ENCODE peak calls at places on chromosomes 11 and 22, in seven cellular contexts. Y is neuronal stem cell, G is H9, A is mesendoderm, R is H1, X is trophoblast cell, W is mesenchymal stem cell. Q is an unnamed sample.

GRCh38 chr11:50030193-50030592 is 2.5 kb upstream of the OR4C45 start:
- DNase-seq in Y (no peak), X (no peak), A (no peak), W (no peak), R (no peak), G (no peak), Q (no peak)

GRCh38 chr22:19859861-19860510 is 5.3 kb upstream of the GNB1L start:
- DNase-seq in X (no peak), A (no peak), W (no peak), R (no peak), Y (no peak), G (no peak), Q (no peak)

GRCh38 chr11:10205928-10206327 is 88.1 kb downstream of the SBF2 start:
- DNase-seq in Y (no peak), W (no peak), R (no peak), G (no peak), X (no peak), A (peak; percentile 42), Q (no peak)

GRCh38 chr11:47247502-47247901 is 1.1 kb downstream of the ACP2 start:
- DNase-seq in X (no peak), A (no peak), G (no peak), W (no peak), Y (no peak), R (no peak), Q (no peak)

GRCh38 chr22:19287076-19287724 is 4.3 kb downstream of the CLTCL1 start:
- DNase-seq in G (peak; percentile 44), R (no peak), X (no peak), Y (no peak), W (no peak), A (no peak), Q (peak; percentile 71)

GRCh38 chr22:46083383-46084350 is 66.7 kb upstream of the PPARA start:
- DNase-seq in X (no peak), A (no peak), Y (no peak), R (no peak), G (no peak), W (no peak), Q (no peak)

GRCh38 chr11:71212871-71213559 is 39.4 kb downstream of the SHANK2 start:
- DNase-seq in W (no peak), X (no peak), R (no peak), G (no peak), A (no peak), Y (no peak), Q (peak; percentile 18)

GRCh38 chr22:41511521-41511968 is 32.7 kb downstream of the POLR3H start:
- DNase-seq in W (no peak), Y (no peak), R (no peak), A (no peak), X (no peak), G (no peak), Q (no peak)

GRCh38 chr22:17767236-17768065 is 6.8 kb downstream of the BID start:
- DNase-seq in R (no peak), A (no peak), X (no peak), G (no peak), Y (no peak), W (no peak), Q (no peak)

GRCh38 chr11:6746626-6747025 is 25.1 kb downstream of the OR2AG2 start:
- DNase-seq in Y (no peak), W (no peak), G (no peak), R (no peak), A (no peak), X (no peak), Q (no peak)

GRCh38 chr11:7665473-7666291 is 7.6 kb downstream of the CYB5R2 start:
- DNase-seq in A (peak; percentile 70), Y (no peak), X (peak; percentile 89), G (peak; percentile 83), W (peak; percentile 58), R (no peak), Q (peak; percentile 44)

GRCh38 chr22:43883012-43883661 is 8.7 kb downstream of the PNPLA5 start:
- DNase-seq in W (peak; percentile 63), G (peak; percentile 88), R (peak; percentile 65), A (peak; percentile 93), X (peak; percentile 63), Y (peak; percentile 74), Q (peak; percentile 81)

GRCh38 chr22:45604239-45604711 is 67.4 kb upstream of the ATXN10 start:
- DNase-seq in W (no peak), A (no peak), Y (no peak), R (no peak), X (peak; percentile 36), G (no peak), Q (peak; percentile 48)

GRCh38 chr11:119701591-119702260 is 27.3 kb downstream of the NECTIN1 start:
- DNase-seq in X (peak; percentile 49), W (no peak), G (no peak), Y (no peak), R (no peak), A (no peak), Q (no peak)

GRCh38 chr11:113828186-113828585 is 47.2 kb downstream of the USP28 start:
- DNase-seq in A (no peak), W (no peak), R (no peak), X (no peak), Y (no peak), G (no peak), Q (no peak)

GRCh38 chr11:118791961-118792578 is 1.1 kb upstream of the DDX6 start:
- DNase-seq in X (no peak), R (no peak), Y (peak; percentile 20), G (peak; percentile 39), W (no peak), A (peak; percentile 62), Q (no peak)

GRCh38 chr11:68150029-68150428 is 28.8 kb upstream of the CHKA start:
- DNase-seq in X (peak; percentile 90), G (no peak), Y (no peak), W (peak; percentile 22), A (peak; percentile 60), R (peak; percentile 25), Q (peak; percentile 57)

GRCh38 chr22:37880668-37881440 is 25.2 kb upstream of the MICALL1 start:
- DNase-seq in W (peak; percentile 55), R (no peak), A (no peak), G (no peak), Y (no peak), X (no peak), Q (peak; percentile 84)

GRCh38 chr11:111429066-111429506 is 50.0 kb upstream of the POU2AF1 start:
- DNase-seq in Y (peak; percentile 15), R (no peak), A (peak; percentile 71), W (peak; percentile 34), X (peak; percentile 94), G (peak; percentile 57), Q (peak; percentile 37)

GRCh38 chr11:71286701-71287643 is 34.6 kb upstream of the SHANK2 start:
- DNase-seq in A (no peak), R (no peak), G (peak; percentile 28), Y (no peak), X (peak; percentile 58), W (peak; percentile 53), Q (peak; percentile 92)

GRCh38 chr11:102911758-102912481 is 37.1 kb upstream of the MMP12 start:
- DNase-seq in W (no peak), Y (no peak), X (no peak), R (peak; percentile 15), G (peak; percentile 49), A (peak; percentile 95), Q (no peak)

GRCh38 chr11:114819028-114819427 is 140.7 kb downstream of the NXPE2 start:
- DNase-seq in G (no peak), R (no peak), A (no peak), Y (no peak), W (no peak), X (no peak), Q (no peak)

GRCh38 chr11:118928870-118929495 is 3.3 kb upstream of the BCL9L start:
- DNase-seq in Y (no peak), W (peak; percentile 88), X (peak; percentile 64), R (no peak), G (no peak), A (peak; percentile 93), Q (peak; percentile 41)

DNA sequence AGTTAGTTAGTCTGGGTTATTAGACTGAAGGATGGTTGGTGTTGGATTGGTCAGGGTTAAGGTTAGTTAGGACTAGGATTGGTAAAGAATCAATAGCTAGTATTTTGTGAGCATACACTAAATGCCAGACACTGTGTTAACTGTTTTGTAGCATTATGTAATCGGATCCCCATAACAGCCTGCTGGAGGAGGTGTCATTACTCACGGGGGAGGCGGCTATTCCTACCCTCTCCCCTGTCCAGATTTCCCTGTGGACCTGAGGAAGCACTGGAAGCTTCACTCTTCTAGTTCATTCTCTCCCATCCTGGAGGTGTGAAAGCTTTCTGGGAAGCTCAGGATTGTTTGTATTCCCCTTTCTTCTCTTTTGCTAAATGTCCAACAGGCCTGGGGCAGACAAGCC is 40.5 kb upstream of the KCNJ11 start:
- DNase-seq in Y (no peak), G (no peak), X (no peak), A (no peak), W (no peak), R (no peak), Q (no peak)
- H3K18ac ChIP-seq in Y (no peak overlapping the region), G (no peak overlapping the region), X (no peak overlapping the region), A (no peak overlapping the region), W (no peak overlapping the region), R (no peak overlapping the region), Q (no peak overlapping the region)

DNA sequence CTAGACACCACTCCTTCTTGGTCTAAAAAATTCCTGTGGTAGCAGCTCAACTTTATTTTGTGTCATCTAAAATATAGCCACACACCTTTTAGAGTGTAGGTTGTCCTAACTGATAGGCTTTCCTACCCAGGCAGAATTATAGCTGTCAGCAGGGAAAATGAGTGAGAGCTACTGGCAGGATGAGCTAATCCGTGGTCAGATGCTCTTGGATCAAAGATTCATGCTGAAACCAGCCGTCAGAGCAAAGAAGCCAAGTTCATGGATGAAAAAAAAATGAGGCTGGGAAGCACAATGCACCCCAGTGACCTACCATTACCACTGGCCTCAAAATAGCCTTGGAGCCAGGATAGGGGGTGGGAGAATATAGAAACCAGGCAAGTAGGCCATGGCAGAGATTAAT is 113.1 kb upstream of the BLID start:
- DNase-seq in R (no peak), Y (no peak), W (no peak), A (no peak), X (no peak), G (no peak), Q (peak; percentile 61)
- H3K18ac ChIP-seq in R (no peak overlapping the region), Y (peak overlapping the region; percentile 15), W (peak overlapping the region; percentile 34), A (no peak overlapping the region), X (no peak overlapping the region), G (no peak overlapping the region), Q (peak overlapping the region; percentile 30)

DNA sequence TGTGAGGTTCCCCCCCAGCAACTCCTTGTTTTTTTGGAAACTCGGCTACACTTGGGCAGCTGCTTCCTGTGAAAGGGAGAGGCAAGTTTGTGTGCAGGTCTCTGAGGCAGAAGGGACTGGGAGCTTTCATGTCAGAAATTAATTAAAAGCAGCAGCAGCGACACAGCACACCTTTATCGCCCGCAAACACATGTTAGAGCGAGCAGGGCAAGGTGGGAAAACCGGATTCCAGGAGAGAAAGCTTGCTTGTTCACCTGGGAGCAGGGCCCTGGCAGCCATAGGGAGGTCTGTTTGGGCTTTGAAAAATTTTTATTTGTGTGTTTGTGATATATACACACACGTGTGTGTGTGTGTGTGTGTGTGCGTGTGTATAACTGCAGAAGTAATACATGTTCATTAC is 518.1 kb downstream of the MIAT start:
- DNase-seq in W (no peak), R (no peak), Y (no peak), G (no peak), A (no peak), X (no peak), Q (no peak)
- H3K18ac ChIP-seq in W (peak overlapping the region; percentile 64), R (no peak overlapping the region), Y (peak overlapping the region; percentile 41), G (no peak overlapping the region), A (no peak overlapping the region), X (no peak overlapping the region), Q (no peak overlapping the region)

DNA sequence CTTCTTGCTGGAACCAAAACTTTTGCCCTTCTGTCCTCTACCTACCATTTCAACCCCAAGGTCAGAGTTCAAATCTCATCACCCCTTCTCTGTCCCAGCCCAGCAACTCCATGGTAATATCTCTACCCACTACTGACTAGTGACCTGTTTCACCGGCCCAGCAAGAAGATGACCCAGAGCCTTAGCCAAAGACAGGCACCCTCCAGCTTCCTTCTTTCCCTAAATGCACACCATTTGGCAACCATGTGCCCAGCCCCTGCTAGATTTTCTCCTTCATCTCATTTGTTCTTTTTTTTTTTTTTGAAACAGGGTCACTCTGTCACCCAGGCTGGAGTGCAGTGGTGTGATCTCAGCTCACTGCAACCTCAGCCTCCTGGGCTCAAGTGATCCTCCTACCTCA is 14.9 kb downstream of the ARAP1 start:
- DNase-seq in R (no peak), X (no peak), A (no peak), Y (no peak), G (no peak), W (no peak), Q (no peak)
- H3K18ac ChIP-seq in R (no peak overlapping the region), X (peak overlapping the region; percentile 67), A (peak overlapping the region; percentile 16), Y (no peak overlapping the region), G (no peak overlapping the region), W (peak overlapping the region; percentile 76), Q (no peak overlapping the region)